ENCODE peak calls at places on chromosomes 13 and 19, in five cellular contexts. D is HCT116, H is nephron progenitor cell, U is tibial artery, E is upper lobe of left lung. M is an unnamed sample.

GRCh38 chr13:46801831-46802230 is 4.9 kb upstream of the ESD start:
- DNase-seq in U (no peak), D (no peak), E (no peak), H (no peak), M (no peak)

GRCh38 chr13:26061947-26062346 is 10.1 kb upstream of the SHISA2 start:
- DNase-seq in D (no peak), H (no peak), U (no peak), E (no peak), M (no peak)

GRCh38 chr13:80664930-80665329 is 324.0 kb upstream of the SPRY2 start:
- DNase-seq in U (no peak), D (no peak), H (no peak), E (no peak), M (no peak)

GRCh38 chr19:39736088-39736487 is 1.7 kb downstream of the CLC start:
- DNase-seq in D (no peak), U (no peak), H (no peak), E (no peak), M (no peak)

GRCh38 chr19:40576181-40576584 is 490 bp upstream of the SHKBP1 start:
- DNase-seq in U (no peak), D (no peak), E (peak; percentile 86), H (peak; percentile 39), M (peak; percentile 54)

GRCh38 chr19:13302521-13303270 is 152.5 kb downstream of the IER2 start:
- DNase-seq in U (no peak), H (no peak), D (no peak), E (no peak), M (no peak)

GRCh38 chr13:50529154-50529882 is 314.2 kb downstream of the DLEU7 start:
- DNase-seq in U (peak; percentile 90), D (peak; percentile 65), E (peak; percentile 79), H (no peak), M (no peak)

GRCh38 chr13:75151081-75151643 is 330.8 kb downstream of the TBC1D4 start:
- DNase-seq in D (no peak), U (no peak), H (no peak), E (no peak), M (no peak)

GRCh38 chr13:70310720-70311119 is 202.5 kb upstream of the KLHL1 start:
- DNase-seq in D (peak; percentile 26), H (peak; percentile 18), U (no peak), E (no peak), M (no peak)

GRCh38 chr19:47438793-47439220 is 19.5 kb upstream of the MEIS3 start:
- DNase-seq in E (no peak), D (no peak), H (peak; percentile 33), U (no peak), M (no peak)

GRCh38 chr19:16325671-16326400 is 1.2 kb downstream of the KLF2 start:
- DNase-seq in D (no peak), H (peak; percentile 59), E (peak; percentile 92), U (peak; percentile 78), M (peak; percentile 51)

GRCh38 chr13:52356327-52356726 is 49.6 kb downstream of the THSD1 start:
- DNase-seq in D (no peak), H (no peak), E (no peak), U (no peak), M (no peak)

GRCh38 chr13:77333521-77334083 is 6.7 kb upstream of the MYCBP2 start:
- DNase-seq in E (no peak), D (no peak), H (no peak), U (no peak), M (no peak)

GRCh38 chr13:84972907-84973306 is 826.3 kb downstream of the SLITRK6 start:
- DNase-seq in E (no peak), D (no peak), U (no peak), H (no peak), M (no peak)

GRCh38 chr19:55232284-55232597 is 3.7 kb upstream of the TMEM86B start:
- DNase-seq in H (peak; percentile 32), U (no peak), D (no peak), E (no peak), M (no peak)

GRCh38 chr19:38319421-38320258 is at the start of gene KCNK6:
- DNase-seq in E (peak; percentile 89), H (peak; percentile 65), U (peak; percentile 72), D (no peak), M (peak; percentile 48)

GRCh38 chr13:33164331-33164730 is 121.2 kb downstream of the STARD13 start:
- DNase-seq in U (no peak), D (no peak), E (no peak), H (no peak), M (no peak)

GRCh38 chr19:16462757-16463250 is 9.0 kb downstream of the EPS15L1 start:
- DNase-seq in E (no peak), U (no peak), D (no peak), H (no peak), M (no peak)

GRCh38 chr13:24032252-24032651 is 128.3 kb upstream of the SPATA13 start:
- DNase-seq in H (no peak), U (no peak), E (no peak), D (no peak), M (no peak)

GRCh38 chr13:45337803-45338202 is 3.2 kb downstream of the TPT1 start:
- DNase-seq in U (no peak), H (no peak), E (no peak), D (no peak), M (no peak)

GRCh38 chr19:10271543-10272086 is 695 bp downstream of the ICAM1 start:
- DNase-seq in U (no peak), D (no peak), H (no peak), E (no peak), M (peak; percentile 65)

DNA sequence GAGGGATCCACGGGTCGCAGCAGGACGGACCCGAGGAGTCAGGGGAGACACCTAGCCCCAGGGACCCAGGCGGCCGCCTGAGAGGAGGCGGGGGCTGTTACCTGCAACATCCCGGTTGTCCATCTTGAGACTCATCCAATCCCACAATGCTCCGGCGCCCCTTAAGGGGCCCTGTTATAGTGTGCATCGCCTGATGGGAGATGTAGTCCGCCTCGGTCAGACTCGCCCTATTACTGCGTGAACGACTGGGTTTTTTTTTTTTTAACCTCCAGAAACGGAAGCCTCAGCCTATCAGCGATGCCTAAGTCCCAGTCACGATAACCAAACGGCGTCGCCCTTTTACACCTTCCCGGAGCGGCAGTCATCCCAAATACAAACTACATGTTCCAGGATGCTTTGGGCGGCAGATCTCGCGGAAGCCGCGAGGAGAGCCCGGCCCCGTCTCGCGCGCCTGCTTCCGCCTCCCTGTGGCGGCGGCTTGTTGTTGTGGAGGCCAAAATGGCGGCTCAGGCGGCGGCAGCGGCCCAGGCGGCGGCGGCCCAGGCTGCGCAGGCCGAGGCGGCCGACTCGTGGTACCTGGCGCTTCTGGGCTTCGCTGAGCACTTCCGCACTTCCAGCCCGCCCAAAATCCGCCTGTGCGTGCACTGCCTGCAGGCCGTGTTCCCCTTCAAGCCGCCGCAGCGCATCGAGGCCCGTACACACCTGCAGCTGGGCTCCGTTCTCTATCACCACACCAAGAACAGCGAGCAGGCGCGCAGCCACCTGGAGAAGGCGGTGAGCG is at the start of the genes MAU2 and SUGP1:
- DNase-seq in U (peak; percentile 92), H (peak; percentile 90), D (peak; percentile 87), E (peak; percentile 97), M (peak; percentile 82)
- TF ChIP-seq CTCF in U (peak; percentile 44), H (no peak), D (no peak), E (peak; percentile 81), M (no peak)

DNA sequence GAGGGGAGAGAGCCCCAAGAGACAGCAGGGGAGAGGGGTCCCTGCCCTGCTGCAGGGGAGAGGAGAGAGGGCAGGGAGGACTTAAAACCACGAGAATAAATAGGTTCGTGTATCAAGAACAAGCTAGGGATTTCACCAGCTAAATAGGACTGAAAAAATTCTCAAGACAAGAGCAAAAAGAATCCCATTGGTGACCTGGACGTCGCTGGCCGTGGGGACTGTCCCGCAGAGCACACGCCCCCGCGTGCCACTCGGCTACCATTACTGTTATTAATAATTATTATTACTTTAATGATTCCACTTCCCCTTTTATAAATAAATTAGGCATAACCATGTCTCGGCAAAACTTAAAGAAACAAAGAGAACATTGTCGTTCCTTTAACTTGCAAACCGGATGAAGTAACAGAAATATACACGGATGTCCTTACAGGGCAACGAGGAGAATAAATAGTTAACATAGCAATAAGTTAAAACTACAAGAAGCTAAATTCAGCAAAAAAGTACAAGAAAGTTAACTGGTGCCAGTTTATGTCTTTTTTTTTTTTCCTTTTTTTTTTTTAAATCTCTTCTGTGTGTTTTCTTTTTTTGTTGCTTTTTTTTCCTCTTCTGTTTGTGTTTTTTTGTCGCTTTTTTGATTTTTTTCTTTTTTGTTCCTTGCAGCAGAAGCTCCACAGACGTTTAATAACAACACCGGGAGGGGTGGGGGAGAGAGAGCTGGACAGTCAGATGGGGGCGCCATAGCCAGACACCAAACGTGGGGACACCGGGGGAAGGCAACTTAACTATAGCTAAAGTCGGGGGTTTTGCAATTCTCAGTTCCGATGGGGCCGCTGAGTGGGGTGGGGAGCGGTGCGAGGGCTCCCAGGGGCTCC is 16.7 kb downstream of the PRKCSH start:
- DNase-seq in D (no peak), E (no peak), U (no peak), H (no peak), M (no peak)
- TF ChIP-seq CTCF in D (peak; percentile 17), E (no peak), U (no peak), H (no peak), M (no peak)

GRCh38 chr13:92355213-92355612 is 871.4 kb upstream of the GPC6 start:
- DNase-seq in E (no peak), D (no peak), U (no peak), H (no peak), M (no peak)
- TF ChIP-seq CTCF in E (no peak), D (no peak), U (no peak), H (no peak), M (no peak)

DNA sequence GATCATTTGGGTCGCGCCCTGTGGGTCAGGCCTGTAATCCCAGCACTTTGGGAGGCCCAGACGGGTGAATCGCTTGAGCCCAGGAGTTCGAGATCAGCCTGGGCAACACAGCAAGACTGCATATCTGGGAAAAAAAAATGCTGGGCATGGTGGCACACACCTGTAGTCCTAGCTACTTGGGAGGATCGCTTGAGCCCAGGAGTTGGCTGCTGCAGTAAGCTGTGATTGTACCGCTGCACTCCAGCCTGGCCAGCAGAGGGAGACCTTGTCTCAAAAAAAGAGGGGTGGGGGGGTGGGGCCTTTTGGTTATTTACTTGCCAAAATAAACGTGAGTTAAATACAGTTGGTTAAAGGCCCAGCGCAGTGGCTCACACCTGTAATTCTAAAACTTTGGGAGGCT is 9.8 kb upstream of the ZNF544 start:
- DNase-seq in H (no peak), D (peak; percentile 40), U (no peak), E (no peak), M (no peak)
- TF ChIP-seq CTCF in H (no peak), D (peak; percentile 36), U (no peak), E (no peak), M (no peak)

M was measured in activated B cell treated with CpG ODN at 0.5 μM for 24 hours.